ENCODE peak calls at places on chromosomes 4 and X, in seven cellular contexts. A is cardiac muscle cell; X is OCI-LY7; H is AG04450; N is right cardiac atrium; V is right atrium auricular region; Z is CD4-positive, alpha-beta memory T cell. D is an unnamed sample.

GRCh38 chr4:26131711-26132110 is 189.1 kb upstream of the RBPJ start:
- DNase-seq in H (no peak), V (no peak), Z (peak), N (no peak), A (no peak), X (no peak), D (no peak)

GRCh38 chr4:119104644-119105273 is 30.9 kb upstream of the MYOZ2 start:
- DNase-seq in V (no peak), H (no peak), N (no peak), X (no peak), A (no peak), Z (no peak), D (no peak)

GRCh38 chr4:40515037-40515397 is 114.6 kb downstream of the RBM47 start:
- DNase-seq in X (no peak), A (no peak), V (no peak), Z (no peak), N (no peak), H (no peak), D (no peak)

GRCh38 chrX:74251006-74251930 is 52.7 kb upstream of the ZCCHC13 start:
- DNase-seq in V (no peak), N (no peak), X (no peak), A (no peak), Z (no peak), H (peak), D (no peak)

GRCh38 chrX:21943460-21944135 is 3.1 kb downstream of the SMS start:
- DNase-seq in N (no peak), V (no peak), X (no peak), H (peak), Z (no peak), A (no peak), D (peak)

GRCh38 chr4:76055005-76055404 is 19.1 kb upstream of the CXCL11 start:
- DNase-seq in X (peak), H (no peak), Z (no peak), A (no peak), N (no peak), V (no peak), D (no peak)

GRCh38 chrX:74521961-74522833 is 92.2 kb downstream of the RLIM start:
- DNase-seq in N (peak), Z (no peak), V (peak), H (no peak), A (no peak), X (no peak), D (no peak)

GRCh38 chr4:3573131-3573530 is 40.9 kb upstream of the LRPAP1 start:
- DNase-seq in V (no peak), H (no peak), N (no peak), X (no peak), Z (no peak), A (no peak), D (no peak)

GRCh38 chr4:146192060-146192459 is 16.5 kb downstream of the LSM6 start:
- DNase-seq in X (no peak), H (no peak), N (no peak), A (no peak), V (no peak), Z (no peak), D (no peak)

GRCh38 chrX:16743604-16744325 is 24.4 kb downstream of the SYAP1 start:
- DNase-seq in V (no peak), N (no peak), A (no peak), H (peak), X (no peak), Z (no peak), D (no peak)

GRCh38 chr4:155889036-155889793 is 14.3 kb upstream of the TDO2 start:
- DNase-seq in V (no peak), A (no peak), Z (no peak), H (peak), N (no peak), X (no peak), D (no peak)

GRCh38 chr4:153542835-153543234 is 76.7 kb downstream of the TMEM131L start:
- DNase-seq in Z (no peak), V (no peak), N (no peak), A (no peak), H (no peak), X (no peak), D (no peak)

GRCh38 chr4:109559625-109559982 is 442 bp upstream of the MCUB start:
- DNase-seq in V (no peak), X (peak), N (peak), H (no peak), Z (no peak), A (no peak), D (peak)

GRCh38 chr4:48756689-48757220 is 23.3 kb downstream of the FRYL start:
- DNase-seq in N (no peak), Z (no peak), A (no peak), H (no peak), V (no peak), X (no peak), D (no peak)

GRCh38 chrX:41912922-41913321 is 10.4 kb downstream of the CASK start:
- DNase-seq in A (no peak), H (no peak), V (no peak), N (no peak), X (no peak), Z (no peak), D (no peak)

GRCh38 chrX:37330642-37331041 is 18.5 kb upstream of the PRRG1 start:
- DNase-seq in X (no peak), N (no peak), A (no peak), Z (no peak), H (no peak), V (no peak), D (no peak)

GRCh38 chr4:33722800-33723511 is 2521.4 kb downstream of the ARAP2 start:
- DNase-seq in Z (no peak), A (no peak), N (no peak), H (no peak), V (no peak), X (no peak), D (no peak)

GRCh38 chrX:118603981-118604380 is 108.4 kb downstream of the DOCK11 start:
- DNase-seq in N (no peak), H (peak), V (peak), Z (peak), X (peak), A (peak), D (peak)

GRCh38 chr4:38230821-38231583 is 270.8 kb downstream of the PTTG2 start:
- DNase-seq in H (no peak), X (no peak), N (no peak), A (no peak), V (no peak), Z (no peak), D (no peak)

GRCh38 chr4:152266831-152267480 is 268.9 kb downstream of the FBXW7 start:
- DNase-seq in V (no peak), N (no peak), A (no peak), H (no peak), Z (no peak), X (no peak), D (no peak)

GRCh38 chrX:18542897-18543296 is 117.5 kb downstream of the CDKL5 start:
- DNase-seq in N (no peak), A (no peak), H (no peak), V (no peak), Z (no peak), X (no peak), D (no peak)

GRCh38 chr4:124322234-124322831 is 390.2 kb downstream of the ANKRD50 start:
- DNase-seq in A (peak), N (no peak), Z (peak), X (peak), H (no peak), V (no peak), D (no peak)

GRCh38 chr4:128315756-128316520 is 28.3 kb upstream of the PGRMC2 start:
- DNase-seq in N (no peak), H (no peak), A (no peak), Z (no peak), X (no peak), V (no peak), D (no peak)

GRCh38 chr4:152045397-152045780 is 284.6 kb upstream of the GATB start:
- DNase-seq in A (no peak), V (no peak), X (no peak), N (no peak), Z (no peak), H (no peak), D (no peak)

GRCh38 chrX:120000490-120001246 is 57.1 kb upstream of the NKAP start:
- DNase-seq in Z (no peak), V (no peak), A (peak), N (no peak), H (no peak), X (no peak), D (peak)

GRCh38 chr4:85713005-85713404 is 238.1 kb downstream of the ARHGAP24 start:
- DNase-seq in V (no peak), Z (no peak), N (no peak), A (no peak), H (no peak), X (peak), D (no peak)
- H3K27ac ChIP-seq in V (no peak), Z (no peak), N (no peak), A (no peak), H (no peak), X (peak), D (no peak)

GRCh38 chr4:8395504-8395903 is 45.0 kb downstream of the ACOX3 start:
- DNase-seq in H (no peak), V (no peak), Z (no peak), X (no peak), N (peak), A (no peak), D (no peak)

GRCh38 chr4:8394806-8395205 is 45.7 kb downstream of the ACOX3 start:
- DNase-seq in X (no peak), Z (no peak), H (no peak), N (peak), A (no peak), V (no peak), D (no peak)

GRCh38 chr4:8393593-8394038 is 46.9 kb downstream of the ACOX3 start:
- DNase-seq in N (peak), Z (no peak), A (no peak), V (peak), H (peak), X (no peak), D (no peak)

GRCh38 chr4:8392591-8393190 is 47.8 kb downstream of the ACOX3 start:
- DNase-seq in Z (no peak), N (peak), V (no peak), X (peak), H (no peak), A (no peak), D (no peak)

GRCh38 chr4:8394125-8394524 is 46.4 kb downstream of the ACOX3 start:
- DNase-seq in V (peak), N (peak), A (no peak), X (no peak), H (no peak), Z (no peak), D (no peak)
- H3K27ac ChIP-seq in V (peak), N (peak), A (no peak), X (no peak), H (peak), Z (no peak), D (no peak)

DNA sequence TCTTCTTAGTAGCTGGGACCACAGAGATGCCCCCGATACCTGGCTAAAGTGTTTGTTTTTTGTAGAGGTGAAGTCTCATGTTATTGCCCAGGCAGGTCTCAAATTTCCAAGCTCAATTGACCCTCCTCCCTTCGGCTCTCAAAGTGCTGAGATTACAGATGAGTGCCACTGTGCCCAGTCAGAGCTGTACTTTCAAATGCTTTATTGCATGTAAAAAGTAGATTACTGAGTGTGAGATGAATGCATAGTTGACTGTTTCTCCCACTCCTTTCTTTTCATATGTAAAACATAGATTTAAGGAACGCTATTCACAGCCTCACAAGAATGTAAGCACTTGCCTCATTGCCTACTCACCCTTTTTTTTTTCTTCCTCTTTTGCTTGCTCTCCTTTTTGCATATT is 984.4 kb upstream of the PABPC4L start:
- DNase-seq in A (no peak), H (no peak), Z (no peak), X (no peak), V (no peak), N (no peak), D (peak)
- H3K27ac ChIP-seq in A (no peak), H (no peak), Z (no peak), X (no peak), V (no peak), N (no peak), D (peak)

GRCh38 chrX:109533631-109534030 is 3.0 kb upstream of the NXT2 start:
- DNase-seq in N (no peak), H (no peak), Z (no peak), X (peak), A (no peak), V (no peak), D (no peak)

GRCh38 chrX:109536439-109537323 is at the start of gene NXT2:
- DNase-seq in N (peak), A (peak), X (peak), H (peak), Z (peak), V (peak), D (peak)

GRCh38 chrX:109534933-109535332 is 1.7 kb upstream of the NXT2 start:
- DNase-seq in X (no peak), V (no peak), Z (no peak), N (peak), A (no peak), H (no peak), D (no peak)

GRCh38 chrX:109535578-109535977 is 1.1 kb upstream of the NXT2 start:
- DNase-seq in V (no peak), H (no peak), X (no peak), Z (no peak), N (no peak), A (no peak), D (no peak)

DNA sequence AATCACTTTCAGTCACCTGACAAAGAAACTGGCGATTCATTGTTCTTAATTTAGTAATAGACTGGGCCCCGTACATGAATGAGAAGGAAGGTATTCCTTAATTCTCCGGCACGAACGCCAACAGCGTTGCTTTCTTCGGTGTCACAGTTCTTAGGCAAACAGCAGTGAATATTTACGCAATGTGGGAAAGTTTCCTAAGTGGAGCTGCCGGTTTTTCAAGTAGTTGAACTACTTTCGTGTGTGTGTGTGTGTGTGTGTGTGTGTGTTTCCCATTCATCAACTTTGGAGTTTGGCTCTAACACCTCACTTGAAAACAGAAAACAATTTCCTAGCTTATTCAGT is 651 bp downstream of the NXT2 start:
- DNase-seq in X (no peak), V (peak), N (no peak), A (peak), H (peak), Z (no peak), D (no peak)
- H3K27ac ChIP-seq in X (peak), V (peak), N (peak), A (peak), H (peak), Z (peak), D (peak)

DNA sequence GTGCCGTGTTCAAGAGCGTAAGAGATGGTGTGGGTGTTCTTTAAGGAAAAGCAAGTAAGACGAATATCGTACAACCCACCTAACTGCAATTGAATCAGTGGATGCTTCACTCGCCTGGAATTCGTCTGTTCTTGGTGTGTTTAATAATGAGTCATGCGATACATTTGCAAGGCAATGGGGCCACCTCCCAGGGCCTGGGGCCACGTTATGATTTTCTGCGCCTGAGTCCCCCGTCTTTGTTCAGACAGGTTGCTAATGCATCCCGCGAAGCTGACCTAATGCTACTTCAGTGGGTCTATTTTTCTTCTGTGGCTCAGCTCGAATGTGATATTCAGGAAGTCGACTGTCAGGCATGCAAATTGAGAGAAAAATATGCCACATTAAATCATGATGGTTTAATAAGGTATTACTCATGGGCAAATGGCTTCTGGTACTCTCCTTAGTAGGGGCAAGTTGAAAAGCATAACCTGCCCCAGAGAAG is 14.3 kb upstream of the MID1 start:
- DNase-seq in Z (no peak), A (no peak), H (peak), V (no peak), N (no peak), X (no peak), D (no peak)
- H3K27ac ChIP-seq in Z (no peak), A (no peak), H (peak), V (no peak), N (no peak), X (no peak), D (no peak)

GRCh38 chr4:57044996-57045395 is 65.2 kb downstream of the IGFBP7 start:
- DNase-seq in A (no peak), N (no peak), X (no peak), Z (no peak), H (no peak), V (no peak), D (no peak)

GRCh38 chr4:57048590-57049304 is 61.4 kb downstream of the IGFBP7 start:
- DNase-seq in V (no peak), Z (no peak), A (no peak), N (no peak), H (no peak), X (no peak), D (no peak)

GRCh38 chr4:57040510-57040909 is 61.8 kb downstream of the POLR2B start:
- DNase-seq in H (no peak), V (no peak), X (no peak), Z (no peak), N (no peak), A (no peak), D (no peak)

GRCh38 chr4:57043304-57044251 is 64.9 kb downstream of the POLR2B start:
- DNase-seq in Z (no peak), X (no peak), H (no peak), A (no peak), V (no peak), N (peak), D (no peak)

DNA sequence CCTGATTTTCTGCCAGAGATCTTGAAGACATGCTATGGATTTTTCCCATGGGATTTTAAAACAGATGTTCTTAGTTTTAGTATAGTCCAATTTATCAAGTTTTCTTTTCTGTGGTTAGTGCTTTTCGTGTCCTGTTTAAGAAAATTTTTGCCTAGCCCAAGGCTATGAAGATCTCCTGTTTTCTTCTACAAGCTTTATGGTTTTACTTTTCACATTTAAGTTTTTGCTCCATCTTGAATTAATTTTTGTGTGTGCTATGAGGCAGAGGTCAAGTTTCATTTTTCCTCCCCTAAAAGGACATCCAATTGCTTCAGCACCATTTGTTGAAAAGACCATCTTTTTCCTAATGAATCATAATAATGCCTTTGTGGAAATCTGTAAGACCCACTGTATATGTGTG is 65.6 kb downstream of the POLR2B start:
- DNase-seq in A (no peak), H (no peak), N (no peak), X (no peak), V (no peak), Z (no peak), D (no peak)
- H3K27ac ChIP-seq in A (no peak), H (peak), N (peak), X (no peak), V (peak), Z (no peak), D (no peak)

GRCh38 chr4:74692973-74693372 is 101.3 kb downstream of the BTC start:
- DNase-seq in V (no peak), X (no peak), Z (no peak), N (peak), A (no peak), H (peak), D (no peak)
- H3K27ac ChIP-seq in V (no peak), X (no peak), Z (no peak), N (no peak), A (no peak), H (peak), D (no peak)

GRCh38 chrX:100622989-100623388 is 13.6 kb downstream of the TSPAN6 start:
- DNase-seq in X (no peak), A (no peak), V (no peak), N (no peak), H (no peak), Z (no peak), D (no peak)
- H3K27ac ChIP-seq in X (no peak), A (no peak), V (no peak), N (no peak), H (no peak), Z (no peak), D (no peak)

D was measured in H9.